ENCODE peak calls at places on chromosome 18, in seven cellular contexts. T, M, V, L, P, E and F are unnamed samples.

GRCh38 chr18:51330148-51330547 is 132.7 kb upstream of the MEX3C start:
- DNase-seq in T (no peak), M (no peak), V (no peak), L (no peak), P (no peak), E (peak; percentile 93), F (no peak)

GRCh38 chr18:44849361-44849760 is 168.7 kb downstream of the SETBP1 start:
- DNase-seq in T (no peak), M (no peak), V (no peak), L (no peak), P (no peak), E (no peak), F (no peak)

GRCh38 chr18:60466671-60467070 is 94.1 kb upstream of the MC4R start:
- DNase-seq in T (no peak), M (no peak), V (no peak), L (no peak), P (no peak), E (peak; percentile 64), F (no peak)

GRCh38 chr18:14964002-14964401 is 216.0 kb downstream of the ANKRD30B start:
- DNase-seq in T (no peak), M (no peak), V (no peak), L (no peak), P (no peak), E (no peak), F (no peak)

GRCh38 chr18:75205760-75206109 is 3.2 kb downstream of the PTGR3 start:
- DNase-seq in T (no peak), M (peak; percentile 23), V (no peak), L (peak; percentile 54), P (peak; percentile 57), E (no peak), F (no peak)

GRCh38 chr18:6382968-6383367 is 31.7 kb downstream of the L3MBTL4 start:
- DNase-seq in T (no peak), M (no peak), V (peak; percentile 45), L (no peak), P (peak; percentile 69), E (no peak), F (no peak)

GRCh38 chr18:11658989-11659388 is 30.1 kb upstream of the GNAL start:
- DNase-seq in T (no peak), M (no peak), V (peak; percentile 12), L (no peak), P (peak; percentile 25), E (no peak), F (no peak)

GRCh38 chr18:7987284-7987976 is 420.3 kb downstream of the PTPRM start:
- DNase-seq in T (no peak), M (no peak), V (no peak), L (peak; percentile 87), P (no peak), E (no peak), F (peak; percentile 43)

GRCh38 chr18:75132931-75133525 is 75.9 kb downstream of the PTGR3 start:
- DNase-seq in T (no peak), M (no peak), V (no peak), L (no peak), P (no peak), E (no peak), F (no peak)

GRCh38 chr18:73551211-73551610 is 596.4 kb downstream of the FBXO15 start:
- DNase-seq in T (no peak), M (no peak), V (no peak), L (no peak), P (peak; percentile 12), E (no peak), F (no peak)

GRCh38 chr18:3448845-3449701 is 899 bp upstream of the TGIF1 start:
- DNase-seq in T (no peak), M (peak; percentile 57), V (peak; percentile 63), L (peak; percentile 90), P (peak; percentile 91), E (peak; percentile 99), F (peak; percentile 98)

GRCh38 chr18:64271264-64271663 is 122.4 kb upstream of the LINC00305 start:
- DNase-seq in T (no peak), M (no peak), V (no peak), L (no peak), P (no peak), E (no peak), F (no peak)

GRCh38 chr18:50218432-50219197 is 23.7 kb upstream of the MYO5B start:
- DNase-seq in T (no peak), M (peak; percentile 12), V (peak; percentile 45), L (peak; percentile 14), P (peak; percentile 70), E (peak; percentile 29), F (no peak)

GRCh38 chr18:55384551-55385275 is 203.3 kb downstream of the TCF4 start:
- DNase-seq in T (peak; percentile 10), M (no peak), V (peak; percentile 54), L (peak; percentile 48), P (peak; percentile 78), E (peak; percentile 14), F (peak; percentile 49)

GRCh38 chr18:70221156-70221910 is 15.8 kb upstream of the RTTN start:
- DNase-seq in T (no peak), M (peak; percentile 52), V (peak; percentile 57), L (no peak), P (peak; percentile 92), E (no peak), F (no peak)

GRCh38 chr18:36650206-36650605 is 178.6 kb downstream of the TPGS2 start:
- DNase-seq in T (no peak), M (no peak), V (no peak), L (no peak), P (no peak), E (no peak), F (no peak)
- H2BK5ac ChIP-seq in T (no peak overlapping the region), M (no peak overlapping the region), V (no peak overlapping the region), L (no peak overlapping the region), P (no peak overlapping the region), E (no peak overlapping the region), F (no peak overlapping the region)

GRCh38 chr18:24244698-24245097 is 105.8 kb downstream of the CABYR start:
- DNase-seq in T (no peak), M (no peak), V (no peak), L (no peak), P (no peak), E (no peak), F (no peak)

GRCh38 chr18:24249716-24250115 is 110.9 kb downstream of the CABYR start:
- DNase-seq in T (no peak), M (no peak), V (no peak), L (no peak), P (no peak), E (no peak), F (no peak)

GRCh38 chr18:24246143-24246542 is 107.3 kb downstream of the CABYR start:
- DNase-seq in T (no peak), M (no peak), V (no peak), L (no peak), P (no peak), E (no peak), F (no peak)

GRCh38 chr18:24254071-24254470 is 115.2 kb downstream of the CABYR start:
- DNase-seq in T (no peak), M (no peak), V (no peak), L (no peak), P (no peak), E (no peak), F (no peak)

DNA sequence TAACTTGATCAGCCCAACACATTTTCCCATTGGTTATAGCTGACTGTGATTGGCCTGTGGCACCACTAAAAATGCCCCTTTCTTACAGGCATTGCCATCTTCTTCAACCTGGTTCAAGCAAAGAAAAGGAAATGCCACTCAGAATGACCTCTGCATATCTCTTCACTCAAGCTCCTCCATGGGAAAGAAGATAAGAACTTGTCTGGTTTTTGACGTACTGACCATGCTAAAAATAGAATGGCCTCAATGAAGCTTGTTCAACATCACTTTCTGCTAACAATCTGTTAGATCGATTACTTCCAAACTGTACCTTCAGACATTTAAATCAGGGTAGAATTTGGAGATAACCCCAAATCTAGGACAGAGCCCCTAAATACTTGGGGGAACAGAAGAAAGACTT is 109.5 kb downstream of the CABYR start:
- DNase-seq in T (no peak), M (no peak), V (no peak), L (no peak), P (no peak), E (no peak), F (no peak)
- H3K18ac ChIP-seq in T (no peak overlapping the region), M (no peak overlapping the region), V (no peak overlapping the region), L (no peak overlapping the region), P (no peak overlapping the region), E (no peak overlapping the region), F (no peak overlapping the region)

DNA sequence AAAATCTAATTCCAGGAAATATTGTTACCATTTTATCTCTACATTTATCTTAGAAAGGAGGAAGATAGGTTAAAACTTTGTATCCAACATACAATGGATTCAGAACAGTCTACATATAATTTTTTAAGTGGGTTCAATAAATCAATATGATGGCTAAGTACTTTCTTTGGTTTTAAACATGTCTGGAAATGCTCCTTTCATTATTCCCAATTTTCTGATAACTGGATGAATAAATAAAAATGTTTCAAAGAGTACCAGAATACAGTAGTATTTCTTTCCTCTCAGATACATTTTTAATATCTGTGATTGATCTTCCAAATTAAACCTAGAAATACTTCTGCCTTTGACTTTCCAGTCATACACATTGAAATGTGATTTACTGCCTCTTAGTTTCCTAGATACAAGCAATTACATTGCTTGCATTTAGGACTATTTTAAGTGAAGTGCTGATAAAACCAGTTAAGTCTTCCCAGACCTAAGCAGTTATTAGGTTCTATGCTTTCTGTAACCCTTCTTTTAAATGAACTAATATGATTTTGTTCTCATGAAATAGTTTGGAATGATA is 283.5 kb downstream of the CCDC178 start:
- DNase-seq in T (no peak), M (no peak), V (no peak), L (no peak), P (no peak), E (no peak), F (peak; percentile 28)
- H2BK5ac ChIP-seq in T (no peak overlapping the region), M (no peak overlapping the region), V (no peak overlapping the region), L (no peak overlapping the region), P (no peak overlapping the region), E (no peak overlapping the region), F (no peak overlapping the region)

DNA sequence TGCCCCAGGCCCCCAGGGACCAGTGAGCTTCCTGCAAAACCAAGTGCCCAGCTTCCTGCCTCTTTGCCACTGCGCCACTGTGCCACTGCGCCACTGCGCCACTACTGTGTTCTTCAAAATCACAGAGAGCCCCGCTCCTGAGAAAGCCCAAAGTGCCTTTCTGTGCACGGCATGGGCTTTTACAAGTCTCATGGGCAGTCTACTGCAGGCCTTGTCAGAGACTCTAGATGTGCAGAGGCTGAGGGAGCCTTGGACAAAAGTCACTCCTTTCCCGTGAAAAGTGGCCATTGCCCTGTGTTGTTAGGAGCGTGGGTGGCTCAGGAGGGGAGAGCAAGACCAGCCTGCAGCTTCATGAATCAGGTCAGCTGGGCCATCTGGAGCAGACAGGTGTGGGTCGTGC is 180.5 kb downstream of the SMAD7 start:
- DNase-seq in T (no peak), M (no peak), V (no peak), L (no peak), P (no peak), E (no peak), F (no peak)
- H3K18ac ChIP-seq in T (no peak overlapping the region), M (no peak overlapping the region), V (no peak overlapping the region), L (no peak overlapping the region), P (no peak overlapping the region), E (no peak overlapping the region), F (no peak overlapping the region)